ENCODE peak calls at places on chromosomes 3 and 15, in ten cellular contexts. I, O, N, U, Y, L, V, W, B and S are unnamed samples.

GRCh38 chr3:30743641-30744317 is 137.4 kb downstream of the TGFBR2 start:
- DNase-seq in B (no peak), O (no peak), L (no peak), W (no peak), I (no peak), Y (no peak), V (no peak), U (no peak), N (no peak), S (no peak)

GRCh38 chr3:60013241-60013640 is 963.4 kb upstream of the CFAP20DC start:
- DNase-seq in U (no peak), I (no peak), L (no peak), N (no peak), Y (peak; percentile 6), B (no peak), W (peak; percentile 14), O (no peak), V (no peak), S (no peak)

GRCh38 chr3:40843851-40844548 is 319.2 kb downstream of the ZNF621 start:
- DNase-seq in B (peak; percentile 63), O (no peak), Y (peak; percentile 79), I (no peak), W (no peak), N (no peak), U (no peak), V (no peak), L (peak; percentile 43), S (no peak)

GRCh38 chr3:89098964-89099585 is 8.3 kb upstream of the EPHA3 start:
- DNase-seq in N (peak; percentile 3), Y (peak; percentile 62), B (peak; percentile 35), W (peak; percentile 54), V (peak; percentile 59), U (no peak), I (peak; percentile 67), L (peak; percentile 23), O (peak; percentile 35), S (peak; percentile 29)

GRCh38 chr3:126277629-126278378 is 79.4 kb downstream of the KLF15 start:
- DNase-seq in O (no peak), U (no peak), I (no peak), L (no peak), B (no peak), Y (no peak), N (no peak), W (peak; percentile 27), V (no peak), S (peak; percentile 2)

GRCh38 chr3:124033360-124034015 is 41.6 kb upstream of the ROPN1 start:
- DNase-seq in U (peak; percentile 27), W (no peak), L (peak; percentile 47), O (peak; percentile 10), N (no peak), I (peak; percentile 56), B (no peak), Y (no peak), V (no peak), S (peak; percentile 22)

GRCh38 chr15:93451265-93451664 is 362.3 kb upstream of the RGMA start:
- DNase-seq in Y (no peak), N (no peak), U (peak; percentile 33), B (no peak), V (no peak), O (no peak), L (no peak), I (no peak), W (no peak), S (no peak)

GRCh38 chr3:73432021-73432722 is 192.6 kb downstream of the PDZRN3 start:
- DNase-seq in W (peak; percentile 63), Y (peak; percentile 34), I (peak; percentile 69), B (no peak), N (no peak), U (no peak), O (no peak), L (no peak), V (peak; percentile 59), S (peak; percentile 53)

GRCh38 chr15:90701048-90701447 is 16.1 kb upstream of the BLM start:
- DNase-seq in Y (no peak), V (no peak), N (no peak), W (no peak), I (no peak), O (no peak), U (no peak), B (no peak), L (no peak), S (no peak)

GRCh38 chr15:90698629-90699028 is 18.5 kb upstream of the BLM start:
- DNase-seq in Y (no peak), I (no peak), N (no peak), B (no peak), V (no peak), O (no peak), U (no peak), L (no peak), W (no peak), S (no peak)

GRCh38 chr15:90705212-90705611 is 11.9 kb upstream of the BLM start:
- DNase-seq in W (no peak), N (no peak), I (no peak), U (no peak), Y (no peak), B (no peak), L (no peak), O (no peak), V (no peak), S (no peak)

GRCh38 chr15:90703455-90703854 is 13.7 kb upstream of the BLM start:
- DNase-seq in N (no peak), B (no peak), I (no peak), W (no peak), U (no peak), V (no peak), L (no peak), O (no peak), Y (no peak), S (no peak)

DNA sequence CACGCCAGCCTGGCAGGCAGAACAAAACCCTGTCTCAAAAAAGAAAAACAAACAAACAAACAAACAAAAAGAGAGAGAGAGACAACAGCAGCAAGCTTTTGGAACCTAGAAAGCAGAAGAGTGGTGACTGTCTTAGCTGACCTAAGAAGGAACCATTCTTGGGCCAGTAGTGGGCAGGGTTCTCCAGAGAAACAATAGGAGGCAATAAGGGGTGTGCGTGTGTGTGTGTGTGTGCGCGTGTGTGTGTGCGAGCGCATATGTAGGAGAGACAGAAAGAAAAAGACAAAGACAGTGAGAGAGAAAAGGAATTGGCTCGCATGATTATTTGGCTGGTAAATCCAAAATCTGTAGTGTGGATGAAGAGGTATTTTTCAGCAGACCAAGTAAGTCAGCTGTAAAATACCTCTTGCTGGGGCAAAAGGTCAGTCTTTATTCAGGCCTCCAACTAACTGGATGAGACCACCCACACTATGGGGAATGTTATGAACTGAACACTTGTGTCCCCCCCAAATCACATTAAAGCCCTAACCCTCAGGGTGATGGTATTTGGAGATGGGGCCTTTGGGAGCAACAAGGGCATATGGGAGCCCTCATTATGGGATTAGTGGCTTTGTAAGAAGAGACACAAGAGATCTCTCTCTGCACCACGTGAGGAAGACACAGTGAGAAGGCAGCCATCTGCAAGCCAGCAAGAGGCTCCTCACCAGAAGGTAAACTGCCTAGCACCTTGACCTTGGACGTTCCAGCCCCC is 15.1 kb upstream of the BLM start:
- DNase-seq in I (no peak), O (peak; percentile 18), B (no peak), L (no peak), U (no peak), N (no peak), W (peak; percentile 18), V (peak; percentile 18), Y (no peak), S (no peak)
- TF ChIP-seq CTCF in I (no peak), O (no peak), B (no peak), L (no peak), U (no peak), N (no peak), W (no peak), V (no peak), Y (no peak), S (no peak)

DNA sequence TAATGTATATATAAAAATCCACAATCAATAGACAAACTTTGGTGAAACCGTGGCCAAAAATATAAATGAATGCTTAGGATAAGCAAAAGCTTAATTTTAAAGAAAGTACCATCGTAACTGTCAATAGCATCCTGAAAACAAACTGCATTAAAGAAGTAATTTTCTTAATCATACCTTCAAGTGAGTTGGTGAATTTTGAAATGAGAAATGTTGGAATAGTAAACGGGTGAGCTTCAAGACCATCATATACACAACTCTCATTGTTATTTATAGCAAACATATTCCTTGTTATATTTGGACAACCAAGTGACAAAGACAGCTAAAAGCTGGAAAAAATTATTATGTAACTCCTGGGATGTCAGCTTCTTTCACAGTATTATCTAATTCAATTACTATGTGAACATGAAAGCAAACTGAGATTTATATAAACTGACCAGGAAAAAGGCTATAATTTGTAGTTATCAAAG is 3.7 kb downstream of the DAZL start:
- DNase-seq in N (no peak), U (no peak), W (no peak), Y (no peak), L (no peak), B (no peak), O (no peak), I (no peak), V (no peak), S (no peak)
- TF ChIP-seq CTCF in N (peak; percentile 13), U (no peak), W (no peak), Y (no peak), L (no peak), B (no peak), O (no peak), I (no peak), V (no peak), S (no peak)

GRCh38 chr3:142934128-142934896 is 29.2 kb downstream of the PAQR9 start:
- DNase-seq in W (no peak), U (no peak), N (no peak), O (no peak), I (no peak), L (no peak), B (no peak), Y (no peak), V (no peak), S (no peak)

GRCh38 chr3:142930510-142930909 is 33.0 kb downstream of the PAQR9 start:
- DNase-seq in U (no peak), B (no peak), L (no peak), I (peak; percentile 10), N (no peak), W (peak; percentile 20), V (no peak), O (no peak), Y (no peak), S (no peak)

GRCh38 chr3:142929890-142930289 is 33.6 kb downstream of the PAQR9 start:
- DNase-seq in W (no peak), B (no peak), L (no peak), Y (no peak), V (no peak), O (no peak), I (no peak), N (no peak), U (no peak), S (no peak)

GRCh38 chr3:142929109-142929508 is 34.4 kb downstream of the PAQR9 start:
- DNase-seq in I (no peak), V (peak; percentile 52), W (peak; percentile 54), B (peak; percentile 56), U (peak; percentile 36), Y (peak; percentile 64), L (no peak), N (no peak), O (peak; percentile 65), S (peak; percentile 42)

DNA sequence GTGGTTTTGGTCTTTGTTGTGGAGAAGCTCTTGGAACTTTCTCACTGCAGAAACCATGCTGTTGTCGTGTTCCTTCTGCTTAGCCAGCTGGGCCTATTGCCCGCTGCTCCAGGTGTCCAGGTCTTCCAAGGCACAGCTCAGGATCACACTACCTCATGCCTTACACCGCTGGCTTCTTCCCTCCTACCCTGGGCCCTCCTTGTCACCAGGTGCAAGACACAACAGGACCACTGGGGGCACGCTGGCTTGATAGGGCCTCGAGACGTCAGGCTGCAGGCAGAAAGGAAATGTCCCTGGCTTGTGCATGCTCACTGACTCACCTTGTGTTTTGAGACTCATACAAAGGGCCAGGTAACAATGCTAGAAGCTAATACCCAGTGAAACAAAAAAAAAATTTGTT is 32.3 kb downstream of the PAQR9 start:
- DNase-seq in B (no peak), N (no peak), I (no peak), U (no peak), W (no peak), Y (peak; percentile 52), V (no peak), O (peak; percentile 14), L (no peak), S (peak; percentile 38)
- TF ChIP-seq CTCF in B (peak; percentile 17), N (no peak), I (no peak), U (no peak), W (peak; percentile 6), Y (peak; percentile 5), V (no peak), O (no peak), L (no peak), S (peak; percentile 10)

GRCh38 chr3:9797196-9797945 is 4.5 kb downstream of the ARPC4 start:
- DNase-seq in N (no peak), L (no peak), O (no peak), B (no peak), I (no peak), Y (no peak), U (no peak), V (no peak), W (no peak), S (no peak)

GRCh38 chr3:9806137-9806536 is 3.9 kb upstream of the TTLL3 start:
- DNase-seq in U (no peak), O (no peak), Y (no peak), N (no peak), L (no peak), I (no peak), V (no peak), B (no peak), W (no peak), S (no peak)

GRCh38 chr3:9795212-9795611 is 2.3 kb downstream of the ARPC4 start:
- DNase-seq in W (no peak), B (no peak), V (no peak), I (no peak), Y (no peak), N (no peak), O (no peak), U (no peak), L (no peak), S (peak; percentile 43)

GRCh38 chr3:9803494-9803893 is 6.6 kb upstream of the TTLL3 start:
- DNase-seq in W (peak; percentile 33), B (no peak), N (no peak), I (no peak), U (no peak), Y (no peak), V (no peak), L (no peak), O (no peak), S (no peak)

GRCh38 chr3:9800529-9800928 is 7.6 kb downstream of the ARPC4 start:
- DNase-seq in W (no peak), O (no peak), V (no peak), B (no peak), I (no peak), U (no peak), Y (no peak), L (no peak), N (no peak), S (no peak)
- TF ChIP-seq CTCF in W (peak; percentile 20), O (peak; percentile 12), V (no peak), B (peak; percentile 65), I (peak; percentile 30), U (peak; percentile 7), Y (peak; percentile 27), L (no peak), N (no peak), S (peak; percentile 16)